ENCODE peak calls at places on chromosomes 4 and X, in seven cellular contexts. M is NCI-H1417 treated with DMSO at 0.1 percent for 48 hours; F is fibroblast of the aortic adventitia; B is head of caudate nucleus; U is stimulated activated CD4-positive, alpha-beta T cell treated with anti-CD3 and anti-CD28 coated beads, Interleukin-4, amount 100 ng/mL, for 24 hours; E is WTC11; G is RPMI7951. Y is an unnamed sample.

GRCh38 chrX:104566921-104567501 is 1.0 kb downstream of the IL1RAPL2 start:
- DNase-seq in M (no peak), F (no peak), B (no peak), U (no peak), E (peak), G (no peak), Y (no peak)

GRCh38 chr4:158443731-158444130 is 78.0 kb upstream of the RXFP1 start:
- DNase-seq in M (no peak), F (peak), B (no peak), U (no peak), E (no peak), G (no peak), Y (peak)

GRCh38 chr4:5370286-5370685 is 319.0 kb downstream of the STK32B start:
- DNase-seq in M (no peak), F (no peak), B (no peak), U (no peak), E (no peak), G (peak), Y (peak)

GRCh38 chr4:116321471-116321870 is 763.9 kb downstream of the TRAM1L1 start:
- DNase-seq in M (no peak), F (no peak), B (no peak), U (no peak), E (no peak), G (no peak), Y (no peak)

GRCh38 chr4:104815593-104816156 is 321.0 kb upstream of the CXXC4 start:
- DNase-seq in M (no peak), F (no peak), B (no peak), U (no peak), E (no peak), G (no peak), Y (no peak)

GRCh38 chrX:130082244-130083106 is 27.8 kb downstream of the ELF4 start:
- DNase-seq in M (no peak), F (peak), B (peak), U (peak), E (no peak), G (no peak), Y (no peak)

GRCh38 chr4:15149842-15150592 is 147.7 kb downstream of the CPEB2 start:
- DNase-seq in M (peak), F (peak), B (peak), U (no peak), E (peak), G (peak), Y (peak)

GRCh38 chr4:66123195-66123594 is 452.9 kb upstream of the EPHA5 start:
- DNase-seq in M (no peak), F (no peak), B (no peak), U (no peak), E (no peak), G (no peak), Y (peak)

GRCh38 chr4:83334425-83335241 is at the start of gene HPSE:
- DNase-seq in M (peak), F (peak), B (peak), U (peak), E (peak), G (peak), Y (peak)

GRCh38 chrX:100410083-100410590 is at the start of gene PCDH19:
- DNase-seq in M (no peak), F (peak), B (peak), U (peak), E (peak), G (peak), Y (peak)

GRCh38 chrX:45803383-45803921 is 602.8 kb upstream of the DIPK2B start:
- DNase-seq in M (no peak), F (peak), B (no peak), U (peak), E (no peak), G (peak), Y (peak)

GRCh38 chr4:80069108-80069836 is 3.8 kb downstream of the ANTXR2 start:
- DNase-seq in M (no peak), F (peak), B (no peak), U (no peak), E (no peak), G (no peak), Y (peak)

GRCh38 chrX:44308869-44309268 is 34.6 kb downstream of the EFHC2 start:
- DNase-seq in M (no peak), F (no peak), B (no peak), U (no peak), E (no peak), G (no peak), Y (no peak)

GRCh38 chrX:33686105-33686504 is 446.0 kb downstream of the FAM47A start:
- DNase-seq in M (no peak), F (no peak), B (no peak), U (no peak), E (no peak), G (no peak), Y (no peak)

GRCh38 chr4:2827071-2827873 is 16.4 kb upstream of the ADD1 start:
- DNase-seq in M (no peak), F (no peak), B (no peak), U (no peak), E (peak), G (no peak), Y (no peak)

GRCh38 chr4:72119946-72120345 is 88.1 kb downstream of the NPFFR2 start:
- DNase-seq in M (no peak), F (no peak), B (no peak), U (no peak), E (no peak), G (no peak), Y (no peak)

GRCh38 chr4:89625599-89626293 is 211.2 kb downstream of the SNCA start:
- DNase-seq in M (no peak), F (no peak), B (no peak), U (no peak), E (no peak), G (no peak), Y (no peak)

Y was measured in fibroblast of lung.